ENCODE peak calls at places on chromosomes 13 and 19, in seven cellular contexts. One of them, this sample, is unnamed. For H3K27me3, the result is how much of the 10 kb centered on the place peaks cover.

GRCh38 chr13:43516401-43516826 is 270.4 kb downstream of the ENOX1 start:
- DNase-seq in ascending aorta: no peak
- DNase-seq in lower lobe of right lung: no peak
- DNase-seq in H1: no peak
- DNase-seq in fibroblast of lung: peak
- DNase-seq in CD8-positive, alpha-beta T cell: no peak
- DNase-seq in BE2C: no peak
- DNase-seq in this sample: no peak

GRCh38 chr19:34393629-34394028 is 10.6 kb upstream of the PDCD2L start:
- DNase-seq in ascending aorta: no peak
- DNase-seq in lower lobe of right lung: no peak
- DNase-seq in H1: no peak
- DNase-seq in fibroblast of lung: no peak
- DNase-seq in CD8-positive, alpha-beta T cell: no peak
- DNase-seq in BE2C: no peak
- DNase-seq in this sample: no peak

GRCh38 chr19:17794731-17795494 is at the start of gene B3GNT3:
- DNase-seq in ascending aorta: no peak
- DNase-seq in lower lobe of right lung: peak
- DNase-seq in H1: no peak
- DNase-seq in fibroblast of lung: no peak
- DNase-seq in CD8-positive, alpha-beta T cell: no peak
- DNase-seq in BE2C: peak
- DNase-seq in this sample: peak

GRCh38 chr19:35495107-35496064 is 5.1 kb upstream of the KRTDAP start:
- DNase-seq in ascending aorta: peak
- DNase-seq in lower lobe of right lung: peak
- DNase-seq in H1: no peak
- DNase-seq in fibroblast of lung: peak
- DNase-seq in CD8-positive, alpha-beta T cell: peak
- DNase-seq in BE2C: peak
- DNase-seq in this sample: peak

GRCh38 chr13:43326100-43326499 is 302.7 kb downstream of the DNAJC15 start:
- DNase-seq in ascending aorta: no peak
- DNase-seq in lower lobe of right lung: no peak
- DNase-seq in H1: no peak
- DNase-seq in fibroblast of lung: no peak
- DNase-seq in CD8-positive, alpha-beta T cell: no peak
- DNase-seq in BE2C: no peak
- DNase-seq in this sample: no peak

GRCh38 chr19:47275866-47276461 is 1.3 kb downstream of the INAFM1 start:
- DNase-seq in ascending aorta: peak
- DNase-seq in lower lobe of right lung: peak
- DNase-seq in H1: no peak
- DNase-seq in fibroblast of lung: peak
- DNase-seq in CD8-positive, alpha-beta T cell: no peak
- DNase-seq in BE2C: peak
- DNase-seq in this sample: no peak

GRCh38 chr19:13154241-13154778 is 4.1 kb downstream of the IER2 start:
- DNase-seq in ascending aorta: peak
- DNase-seq in lower lobe of right lung: peak
- DNase-seq in H1: no peak
- DNase-seq in fibroblast of lung: peak
- DNase-seq in CD8-positive, alpha-beta T cell: peak
- DNase-seq in BE2C: peak
- DNase-seq in this sample: peak

GRCh38 chr19:53868091-53868891 is 608 bp downstream of the MYADM start:
- DNase-seq in ascending aorta: peak
- DNase-seq in lower lobe of right lung: peak
- DNase-seq in H1: no peak
- DNase-seq in fibroblast of lung: peak
- DNase-seq in CD8-positive, alpha-beta T cell: no peak
- DNase-seq in BE2C: peak
- DNase-seq in this sample: peak

GRCh38 chr19:12939292-12939606 is 840 bp downstream of the CALR start:
- DNase-seq in ascending aorta: no peak
- DNase-seq in lower lobe of right lung: no peak
- DNase-seq in H1: no peak
- DNase-seq in fibroblast of lung: peak
- DNase-seq in CD8-positive, alpha-beta T cell: no peak
- DNase-seq in BE2C: no peak
- DNase-seq in this sample: no peak

GRCh38 chr13:99376924-99377323 is 69.7 kb upstream of the GPR183 start:
- DNase-seq in ascending aorta: no peak
- DNase-seq in lower lobe of right lung: no peak
- DNase-seq in H1: no peak
- DNase-seq in fibroblast of lung: no peak
- DNase-seq in CD8-positive, alpha-beta T cell: no peak
- DNase-seq in BE2C: no peak
- DNase-seq in this sample: no peak

GRCh38 chr13:38688674-38689073 is 1.8 kb downstream of the FREM2 start:
- DNase-seq in ascending aorta: no peak
- DNase-seq in lower lobe of right lung: no peak
- DNase-seq in H1: no peak
- DNase-seq in fibroblast of lung: no peak
- DNase-seq in CD8-positive, alpha-beta T cell: no peak
- DNase-seq in BE2C: peak
- DNase-seq in this sample: no peak

GRCh38 chr19:29568036-29568788 is 37.9 kb upstream of the POP4 start:
- DNase-seq in ascending aorta: no peak
- DNase-seq in lower lobe of right lung: no peak
- DNase-seq in H1: no peak
- DNase-seq in fibroblast of lung: no peak
- DNase-seq in CD8-positive, alpha-beta T cell: no peak
- DNase-seq in BE2C: no peak
- DNase-seq in this sample: no peak

GRCh38 chr19:40697007-40697406 is 6.6 kb upstream of the NUMBL start:
- DNase-seq in ascending aorta: no peak
- DNase-seq in lower lobe of right lung: no peak
- DNase-seq in H1: no peak
- DNase-seq in fibroblast of lung: no peak
- DNase-seq in CD8-positive, alpha-beta T cell: no peak
- DNase-seq in BE2C: no peak
- DNase-seq in this sample: no peak

DNA sequence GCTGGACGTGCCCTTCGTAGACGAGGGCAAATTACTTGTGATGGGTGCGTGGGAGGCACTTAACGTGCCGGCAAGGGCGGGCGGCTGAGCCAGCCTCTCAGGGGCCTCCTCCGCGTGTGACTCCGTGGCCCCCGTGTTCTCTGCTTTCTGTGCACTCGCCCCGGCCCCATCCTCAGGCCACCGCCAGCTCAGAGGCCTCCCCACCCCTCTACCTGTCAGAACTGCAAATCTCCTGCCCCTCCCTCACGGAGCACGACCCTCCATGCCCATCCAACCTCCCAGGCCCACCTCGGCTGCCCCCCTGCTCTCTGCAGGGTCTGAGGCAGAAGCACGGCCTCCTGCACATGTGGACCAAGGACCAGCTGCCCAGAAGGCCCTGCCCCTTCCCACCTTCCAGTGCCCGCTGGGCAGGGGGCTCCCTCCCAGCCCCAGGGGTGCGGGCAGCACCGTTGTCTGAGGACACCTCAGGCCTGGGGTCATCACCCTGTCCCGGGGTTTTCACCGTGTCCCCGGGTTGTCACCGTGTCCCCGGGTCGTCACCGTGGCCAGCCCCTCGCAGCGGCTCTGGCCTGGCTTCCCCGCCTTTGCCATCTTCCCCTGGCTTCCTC is 44.5 kb downstream of the TMEM255B start:
- DNase-seq in ascending aorta: peak
- DNase-seq in lower lobe of right lung: no peak
- DNase-seq in H1: no peak
- DNase-seq in fibroblast of lung: no peak
- DNase-seq in CD8-positive, alpha-beta T cell: no peak
- DNase-seq in BE2C: no peak
- DNase-seq in this sample: no peak
- TF ChIP-seq CTCF in ascending aorta: no peak
- TF ChIP-seq CTCF in lower lobe of right lung: no peak
- TF ChIP-seq CTCF in H1: no peak
- TF ChIP-seq CTCF in fibroblast of lung: no peak
- TF ChIP-seq CTCF in CD8-positive, alpha-beta T cell: no peak
- TF ChIP-seq CTCF in BE2C: no peak
- TF ChIP-seq CTCF in this sample: no peak

GRCh38 chr13:110289174-110289573 is 17.8 kb downstream of the COL4A1 start:
- DNase-seq in ascending aorta: no peak
- DNase-seq in lower lobe of right lung: no peak
- DNase-seq in H1: no peak
- DNase-seq in fibroblast of lung: no peak
- DNase-seq in CD8-positive, alpha-beta T cell: no peak
- DNase-seq in BE2C: no peak
- DNase-seq in this sample: no peak
- H3K27me3 ChIP-seq in ascending aorta: under half
- H3K27me3 ChIP-seq in lower lobe of right lung: under half
- H3K27me3 ChIP-seq in H1: under half
- H3K27me3 ChIP-seq in fibroblast of lung: under half
- H3K27me3 ChIP-seq in CD8-positive, alpha-beta T cell: under half
- H3K27me3 ChIP-seq in BE2C: under half
- H3K27me3 ChIP-seq in this sample: under half

DNA sequence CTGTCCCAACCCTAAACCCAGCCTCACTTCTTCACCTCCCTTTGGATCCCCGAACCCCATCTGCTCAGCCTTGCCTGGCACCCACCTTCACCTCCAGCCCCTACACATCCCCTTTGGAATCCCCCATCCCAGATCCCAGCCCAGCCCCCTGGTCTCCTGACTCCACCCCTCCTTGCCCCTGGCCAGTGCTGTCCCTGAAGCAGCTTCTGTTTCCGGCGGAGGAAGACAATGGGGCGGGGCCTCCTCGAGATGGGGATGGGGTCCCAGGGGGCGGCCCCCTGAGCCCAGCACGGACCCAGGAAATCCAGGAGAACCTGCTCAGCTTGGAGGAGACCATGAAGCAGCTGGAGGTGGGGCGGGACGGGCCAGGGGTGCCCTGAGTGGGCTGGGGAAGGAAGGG is 22.0 kb downstream of the ERFL start:
- DNase-seq in ascending aorta: no peak
- DNase-seq in lower lobe of right lung: no peak
- DNase-seq in H1: no peak
- DNase-seq in fibroblast of lung: no peak
- DNase-seq in CD8-positive, alpha-beta T cell: no peak
- DNase-seq in BE2C: no peak
- DNase-seq in this sample: no peak
- TF ChIP-seq CTCF in ascending aorta: no peak
- TF ChIP-seq CTCF in lower lobe of right lung: no peak
- TF ChIP-seq CTCF in H1: no peak
- TF ChIP-seq CTCF in fibroblast of lung: no peak
- TF ChIP-seq CTCF in CD8-positive, alpha-beta T cell: no peak
- TF ChIP-seq CTCF in BE2C: no peak
- TF ChIP-seq CTCF in this sample: no peak

DNA sequence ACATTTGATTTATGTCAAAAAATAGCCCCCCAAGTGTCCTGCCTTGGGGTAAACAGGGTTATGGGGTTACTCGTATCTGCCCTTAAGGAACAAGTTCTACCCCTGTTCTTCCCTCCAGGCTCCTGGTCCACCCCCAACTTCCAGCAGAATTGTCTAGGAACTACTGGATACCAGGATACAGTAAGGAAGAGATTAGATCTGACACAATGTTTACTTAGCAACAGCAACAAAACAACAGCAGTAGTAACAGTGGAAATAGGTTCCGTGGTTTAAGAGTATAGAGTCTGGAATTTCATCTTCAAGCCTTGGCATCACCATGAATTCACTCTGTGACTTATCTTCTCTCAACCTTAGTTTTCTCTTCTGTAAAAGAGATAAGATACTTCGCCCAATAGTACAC is 1.7 kb upstream of the FAM98C start:
- DNase-seq in ascending aorta: no peak
- DNase-seq in lower lobe of right lung: no peak
- DNase-seq in H1: no peak
- DNase-seq in fibroblast of lung: no peak
- DNase-seq in CD8-positive, alpha-beta T cell: no peak
- DNase-seq in BE2C: no peak
- DNase-seq in this sample: no peak
- H3K27me3 ChIP-seq in ascending aorta: under half
- H3K27me3 ChIP-seq in lower lobe of right lung: under half
- H3K27me3 ChIP-seq in H1: under half
- H3K27me3 ChIP-seq in fibroblast of lung: under half
- H3K27me3 ChIP-seq in CD8-positive, alpha-beta T cell: under half
- H3K27me3 ChIP-seq in BE2C: under half
- H3K27me3 ChIP-seq in this sample: under half

GRCh38 chr13:46602531-46602930 is 49.6 kb downstream of the LRCH1 start:
- DNase-seq in ascending aorta: no peak
- DNase-seq in lower lobe of right lung: no peak
- DNase-seq in H1: no peak
- DNase-seq in fibroblast of lung: no peak
- DNase-seq in CD8-positive, alpha-beta T cell: no peak
- DNase-seq in BE2C: no peak
- DNase-seq in this sample: no peak

GRCh38 chr13:46600943-46601311 is 48.0 kb downstream of the LRCH1 start:
- DNase-seq in ascending aorta: no peak
- DNase-seq in lower lobe of right lung: no peak
- DNase-seq in H1: no peak
- DNase-seq in fibroblast of lung: no peak
- DNase-seq in CD8-positive, alpha-beta T cell: no peak
- DNase-seq in BE2C: no peak
- DNase-seq in this sample: no peak

GRCh38 chr13:46605089-46605488 is 52.1 kb downstream of the LRCH1 start:
- DNase-seq in ascending aorta: no peak
- DNase-seq in lower lobe of right lung: no peak
- DNase-seq in H1: no peak
- DNase-seq in fibroblast of lung: no peak
- DNase-seq in CD8-positive, alpha-beta T cell: no peak
- DNase-seq in BE2C: no peak
- DNase-seq in this sample: no peak

GRCh38 chr13:46604226-46604968 is 51.4 kb downstream of the LRCH1 start:
- DNase-seq in ascending aorta: no peak
- DNase-seq in lower lobe of right lung: no peak
- DNase-seq in H1: no peak
- DNase-seq in fibroblast of lung: no peak
- DNase-seq in CD8-positive, alpha-beta T cell: no peak
- DNase-seq in BE2C: no peak
- DNase-seq in this sample: no peak

GRCh38 chr13:46603165-46603603 is 50.2 kb downstream of the LRCH1 start:
- DNase-seq in ascending aorta: no peak
- DNase-seq in lower lobe of right lung: no peak
- DNase-seq in H1: no peak
- DNase-seq in fibroblast of lung: no peak
- DNase-seq in CD8-positive, alpha-beta T cell: no peak
- DNase-seq in BE2C: no peak
- DNase-seq in this sample: no peak
- TF ChIP-seq CTCF in ascending aorta: no peak
- TF ChIP-seq CTCF in lower lobe of right lung: peak
- TF ChIP-seq CTCF in H1: peak
- TF ChIP-seq CTCF in fibroblast of lung: peak
- TF ChIP-seq CTCF in CD8-positive, alpha-beta T cell: no peak
- TF ChIP-seq CTCF in BE2C: peak
- TF ChIP-seq CTCF in this sample: no peak

This sample was measured in CD4-positive, alpha-beta T cell.